ENCODE peak calls at places on chromosomes 16 and 17, in nine cellular contexts. Y, I, T, Z, R, O, N, E and X are unnamed samples.

GRCh38 chr17:32253117-32253611 is 12.5 kb upstream of the RHBDL3 start:
- DNase-seq in Y (peak), I (peak), T (peak), Z (peak), R (peak), O (peak), N (peak), E (peak), X (peak)

GRCh38 chr17:19448341-19449268 is 37.6 kb downstream of the RNF112 start:
- DNase-seq in Y (no peak), I (peak), T (no peak), Z (peak), R (no peak), O (peak), N (no peak), E (peak), X (no peak)

GRCh38 chr16:64409762-64410161 is 712.1 kb downstream of the CDH11 start:
- DNase-seq in Y (no peak), I (no peak), T (no peak), Z (no peak), R (no peak), O (no peak), N (no peak), E (no peak), X (no peak)

GRCh38 chr17:57135748-57136342 is 50.8 kb downstream of the AKAP1 start:
- DNase-seq in Y (no peak), I (no peak), T (no peak), Z (no peak), R (no peak), O (no peak), N (no peak), E (no peak), X (no peak)

GRCh38 chr16:73047536-73048291 is at the start of gene ZFHX3:
- DNase-seq in Y (no peak), I (peak), T (peak), Z (peak), R (peak), O (peak), N (peak), E (peak), X (no peak)

GRCh38 chr17:7858487-7858832 is 657 bp downstream of the CYB5D1 start:
- DNase-seq in Y (no peak), I (peak), T (peak), Z (peak), R (peak), O (peak), N (peak), E (no peak), X (no peak)

GRCh38 chr17:40366861-40367518 is 2.5 kb upstream of the GJD3 start:
- DNase-seq in Y (no peak), I (no peak), T (peak), Z (no peak), R (no peak), O (no peak), N (no peak), E (no peak), X (no peak)

GRCh38 chr17:82351713-82352488 is 7.1 kb upstream of the TEX19 start:
- DNase-seq in Y (peak), I (peak), T (peak), Z (peak), R (peak), O (peak), N (peak), E (peak), X (peak)

GRCh38 chr17:2928294-2928890 is 132.2 kb downstream of the RAP1GAP2 start:
- DNase-seq in Y (no peak), I (no peak), T (no peak), Z (no peak), R (no peak), O (no peak), N (no peak), E (no peak), X (no peak)

GRCh38 chr16:20393801-20394637 is 10.5 kb downstream of the PDILT start:
- DNase-seq in Y (no peak), I (no peak), T (no peak), Z (peak), R (no peak), O (peak), N (no peak), E (no peak), X (no peak)

GRCh38 chr16:2034695-2035430 is 8.2 kb downstream of the NHERF2 start:
- DNase-seq in Y (no peak), I (no peak), T (no peak), Z (no peak), R (no peak), O (no peak), N (peak), E (no peak), X (no peak)

GRCh38 chr17:67386965-67387551 is 10.0 kb downstream of the PITPNC1 start:
- DNase-seq in Y (peak), I (peak), T (peak), Z (peak), R (peak), O (no peak), N (peak), E (peak), X (no peak)

GRCh38 chr17:57433396-57433944 is 177.1 kb downstream of the MSI2 start:
- DNase-seq in Y (no peak), I (no peak), T (no peak), Z (no peak), R (no peak), O (no peak), N (no peak), E (no peak), X (no peak)

GRCh38 chr17:79517812-79518211 is 93.0 kb downstream of the RBFOX3 start:
- DNase-seq in Y (no peak), I (no peak), T (no peak), Z (no peak), R (no peak), O (no peak), N (no peak), E (no peak), X (no peak)

GRCh38 chr16:29842732-29843346 is 20.2 kb downstream of the CDIPT start:
- DNase-seq in Y (no peak), I (no peak), T (no peak), Z (no peak), R (no peak), O (no peak), N (no peak), E (no peak), X (no peak)

GRCh38 chr17:70820276-70820675 is 650.9 kb downstream of the KCNJ2 start:
- DNase-seq in Y (no peak), I (peak), T (no peak), Z (no peak), R (no peak), O (no peak), N (no peak), E (peak), X (no peak)

GRCh38 chr16:69467531-69468204 is 43.2 kb downstream of the CYB5B start:
- DNase-seq in Y (no peak), I (no peak), T (no peak), Z (no peak), R (no peak), O (no peak), N (no peak), E (no peak), X (no peak)

GRCh38 chr16:84103678-84104077 is 13.1 kb downstream of the MBTPS1 start:
- DNase-seq in Y (no peak), I (peak), T (no peak), Z (peak), R (no peak), O (no peak), N (no peak), E (no peak), X (no peak)

GRCh38 chr16:595942-596735 is 6.3 kb downstream of the RAB40C start:
- DNase-seq in Y (no peak), I (peak), T (no peak), Z (no peak), R (no peak), O (no peak), N (no peak), E (no peak), X (no peak)

GRCh38 chr16:58212824-58213655 is 15.1 kb upstream of the CSNK2A2 start:
- DNase-seq in Y (no peak), I (no peak), T (no peak), Z (no peak), R (no peak), O (no peak), N (no peak), E (no peak), X (no peak)

GRCh38 chr17:63082273-63082861 is 116.3 kb downstream of the TANC2 start:
- DNase-seq in Y (no peak), I (peak), T (no peak), Z (peak), R (no peak), O (no peak), N (no peak), E (peak), X (no peak)

GRCh38 chr16:84331998-84332780 is 36.1 kb upstream of the ATP2C2 start:
- DNase-seq in Y (no peak), I (peak), T (no peak), Z (no peak), R (no peak), O (no peak), N (no peak), E (no peak), X (no peak)

GRCh38 chr17:56754523-56755208 is 79.1 kb downstream of the C17orf67 start:
- DNase-seq in Y (no peak), I (peak), T (no peak), Z (peak), R (no peak), O (peak), N (no peak), E (peak), X (no peak)

GRCh38 chr17:62705781-62706597 is 78.5 kb downstream of the MRC2 start:
- DNase-seq in Y (no peak), I (no peak), T (peak), Z (peak), R (no peak), O (peak), N (no peak), E (no peak), X (no peak)

GRCh38 chr16:1296688-1297412 is 12.6 kb upstream of the UBE2I start:
- DNase-seq in Y (no peak), I (peak), T (no peak), Z (no peak), R (no peak), O (peak), N (no peak), E (no peak), X (peak)

GRCh38 chr17:20073056-20073979 is 64.2 kb downstream of the SPECC1 start:
- DNase-seq in Y (peak), I (no peak), T (peak), Z (peak), R (peak), O (peak), N (peak), E (peak), X (no peak)

GRCh38 chr17:63588797-63589196 is 11.9 kb upstream of the TACO1 start:
- DNase-seq in Y (no peak), I (no peak), T (no peak), Z (no peak), R (no peak), O (no peak), N (no peak), E (no peak), X (no peak)

GRCh38 chr17:15184872-15185624 is 80.1 kb downstream of the PMP22 start:
- DNase-seq in Y (no peak), I (no peak), T (no peak), Z (peak), R (no peak), O (no peak), N (no peak), E (no peak), X (no peak)

GRCh38 chr16:52076332-52077115 is 470.4 kb downstream of the TOX3 start:
- DNase-seq in Y (no peak), I (no peak), T (no peak), Z (no peak), R (no peak), O (no peak), N (no peak), E (no peak), X (no peak)

GRCh38 chr16:10871157-10871991 is 5.6 kb upstream of the CIITA start:
- DNase-seq in Y (peak), I (peak), T (peak), Z (peak), R (no peak), O (peak), N (peak), E (peak), X (no peak)

GRCh38 chr16:84687715-84688114 is 12.1 kb upstream of the USP10 start:
- DNase-seq in Y (no peak), I (peak), T (no peak), Z (peak), R (no peak), O (no peak), N (no peak), E (peak), X (peak)

GRCh38 chr16:58474296-58474695 is 25.6 kb upstream of the NDRG4 start:
- DNase-seq in Y (no peak), I (no peak), T (no peak), Z (no peak), R (no peak), O (no peak), N (no peak), E (no peak), X (no peak)

GRCh38 chr16:59973966-59974365 is 1239.8 kb upstream of the GOT2 start:
- DNase-seq in Y (no peak), I (peak), T (no peak), Z (no peak), R (no peak), O (no peak), N (no peak), E (peak), X (no peak)

GRCh38 chr16:24609740-24610420 is 70.5 kb downstream of the RBBP6 start:
- DNase-seq in Y (no peak), I (no peak), T (no peak), Z (peak), R (peak), O (peak), N (peak), E (peak), X (no peak)
- H3K4me3 ChIP-seq in Y (peak), I (peak), T (peak), Z (peak), R (peak), O (no peak), N (peak), E (peak), X (no peak)

DNA sequence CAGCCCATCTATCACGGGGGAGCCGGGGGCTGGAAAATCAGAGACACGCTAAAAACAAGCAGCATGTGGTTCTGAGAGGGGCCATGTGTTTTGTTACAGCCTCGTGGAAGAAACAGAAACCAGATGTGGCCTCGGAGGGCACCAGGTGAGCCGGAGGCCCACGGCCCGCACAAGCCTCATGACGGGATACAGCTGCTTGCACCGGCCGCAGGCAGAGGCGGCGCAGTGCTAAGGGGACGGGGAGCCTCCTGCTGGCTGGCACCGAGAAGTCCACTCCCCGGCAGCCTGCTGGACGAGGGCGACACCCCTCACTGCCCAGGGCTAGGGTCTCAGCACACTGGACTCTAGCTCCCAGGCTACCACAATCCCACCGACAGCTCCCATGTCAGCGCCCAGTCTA is 19.2 kb downstream of the NDUFAF8 start:
- DNase-seq in Y (no peak), I (no peak), T (no peak), Z (no peak), R (no peak), O (no peak), N (no peak), E (no peak), X (no peak)
- TF ChIP-seq CTCF in Y (no peak), I (no peak), T (no peak), Z (no peak), R (no peak), O (no peak), N (no peak), E (peak), X (no peak)

GRCh38 chr17:74917430-74917829 is 5.6 kb downstream of the USH1G start:
- DNase-seq in Y (no peak), I (no peak), T (no peak), Z (no peak), R (no peak), O (no peak), N (no peak), E (no peak), X (no peak)
- H3K4me3 ChIP-seq in Y (no peak), I (no peak), T (no peak), Z (no peak), R (no peak), O (no peak), N (no peak), E (no peak), X (no peak)

GRCh38 chr16:21952040-21952792 is 945 bp upstream of the UQCRC2 start:
- DNase-seq in Y (peak), I (peak), T (peak), Z (peak), R (peak), O (peak), N (peak), E (peak), X (no peak)
- TF ChIP-seq CTCF in Y (no peak), I (no peak), T (no peak), Z (no peak), R (no peak), O (no peak), N (no peak), E (no peak), X (no peak)

GRCh38 chr17:42312285-42313130 is 24.2 kb downstream of the STAT5A start:
- DNase-seq in Y (peak), I (no peak), T (peak), Z (peak), R (peak), O (peak), N (peak), E (peak), X (no peak)
- H3K4me3 ChIP-seq in Y (peak), I (no peak), T (peak), Z (no peak), R (peak), O (no peak), N (peak), E (no peak), X (no peak)

GRCh38 chr16:65684230-65684629 is 562.4 kb upstream of the CDH11 start:
- DNase-seq in Y (no peak), I (no peak), T (no peak), Z (no peak), R (no peak), O (no peak), N (no peak), E (no peak), X (no peak)
- TF ChIP-seq CTCF in Y (no peak), I (peak), T (no peak), Z (peak), R (no peak), O (no peak), N (no peak), E (peak), X (peak)

DNA sequence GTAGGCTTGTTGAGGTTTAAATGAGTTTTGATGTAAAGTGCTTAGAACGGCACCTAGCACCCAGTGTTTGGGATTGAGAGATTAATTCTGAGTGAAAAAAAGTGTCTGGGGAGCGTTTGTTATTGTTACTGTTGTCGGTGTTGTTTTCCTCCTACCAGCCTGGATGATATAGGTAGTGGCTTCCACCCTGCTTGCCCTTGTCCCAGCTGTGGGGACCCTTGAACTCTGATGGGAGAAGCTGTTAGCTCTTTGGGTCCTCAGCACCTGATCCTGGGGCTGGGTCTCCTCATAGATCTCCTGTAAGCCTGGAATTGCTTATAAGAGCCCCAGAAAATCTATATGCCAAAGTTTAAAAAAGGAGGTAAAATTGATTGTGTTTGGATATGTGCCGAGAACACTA is 4.9 kb downstream of the FMNL1 start:
- DNase-seq in Y (no peak), I (no peak), T (no peak), Z (no peak), R (peak), O (no peak), N (no peak), E (no peak), X (no peak)
- H3K4me3 ChIP-seq in Y (peak), I (no peak), T (peak), Z (no peak), R (peak), O (no peak), N (peak), E (no peak), X (peak)

GRCh38 chr17:77420476-77420803 is 279.7 kb downstream of the SEC14L1 start:
- DNase-seq in Y (no peak), I (no peak), T (no peak), Z (no peak), R (no peak), O (no peak), N (no peak), E (no peak), X (no peak)
- TF ChIP-seq CTCF in Y (no peak), I (no peak), T (no peak), Z (no peak), R (no peak), O (no peak), N (no peak), E (no peak), X (no peak)

DNA sequence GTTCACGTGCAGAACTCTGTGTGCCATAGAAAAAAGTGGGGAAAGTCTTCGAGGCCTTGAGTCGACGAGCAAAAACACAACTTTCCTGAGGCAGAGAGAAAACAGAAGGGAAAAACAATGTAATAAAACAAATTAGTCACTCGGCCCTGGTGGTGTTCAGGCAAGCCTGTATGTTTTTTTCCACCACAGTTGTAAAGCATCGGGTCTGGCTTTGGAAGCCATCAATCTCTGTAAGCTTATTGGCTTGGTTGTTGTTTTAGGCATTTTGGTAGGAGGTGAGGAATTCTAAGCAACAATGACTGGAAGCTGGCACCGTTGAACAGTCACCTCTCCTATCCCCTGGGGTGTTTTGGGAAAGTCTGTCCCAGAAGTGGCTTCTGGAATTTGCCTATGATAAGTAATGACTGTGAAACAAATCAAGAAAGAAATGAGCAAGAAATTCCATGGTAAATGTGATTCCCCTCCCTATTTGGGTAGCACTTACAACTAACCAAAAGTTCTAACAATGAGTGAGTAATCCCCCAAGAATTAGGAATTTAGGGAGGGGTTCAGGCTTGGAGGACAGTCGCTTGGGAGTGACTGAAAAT is 2.8 kb downstream of the CDH13 start:
- DNase-seq in Y (no peak), I (peak), T (no peak), Z (peak), R (no peak), O (no peak), N (no peak), E (peak), X (no peak)
- H3K4me3 ChIP-seq in Y (no peak), I (peak), T (no peak), Z (no peak), R (no peak), O (no peak), N (no peak), E (no peak), X (no peak)